ENCODE peak calls at places on chromosomes 12 and 14, in five cellular contexts. H is mesendoderm, S is SHP77, N is lung microvascular endothelial cell, A is EH. V is an unnamed sample.

GRCh38 chr12:40693503-40693863 is 1.2 kb downstream of the CNTN1 start:
- DNase-seq in S (no peak), A (no peak), H (peak), N (no peak), V (no peak)

GRCh38 chr14:104705340-104706047 is 16.1 kb downstream of the INF2 start:
- DNase-seq in N (no peak), S (no peak), H (peak), A (peak), V (no peak)

GRCh38 chr14:40629144-40629543 is 977.5 kb upstream of the LRFN5 start:
- DNase-seq in A (no peak), S (peak), N (no peak), H (no peak), V (no peak)

GRCh38 chr14:99131632-99132271 is 140.2 kb downstream of the BCL11B start:
- DNase-seq in S (no peak), H (no peak), A (no peak), N (no peak), V (no peak)

GRCh38 chr12:56129210-56129691 is 1.2 kb downstream of the ESYT1 start:
- DNase-seq in N (peak), S (peak), A (peak), H (peak), V (no peak)

GRCh38 chr12:47972895-47973294 is 9.5 kb downstream of the TMEM106C start:
- DNase-seq in N (no peak), S (no peak), H (no peak), A (no peak), V (no peak)

GRCh38 chr14:56491299-56492285 is 88.0 kb upstream of the TMEM260 start:
- DNase-seq in H (peak), A (peak), N (peak), S (peak), V (no peak)

GRCh38 chr12:122686538-122686937 is 16.6 kb downstream of the HCAR2 start:
- DNase-seq in N (no peak), A (no peak), H (no peak), S (no peak), V (no peak)

GRCh38 chr12:91928501-91928900 is 217.1 kb downstream of the BTG1 start:
- DNase-seq in A (no peak), N (no peak), S (no peak), H (no peak), V (no peak)

GRCh38 chr14:51261151-51261550 is 21.1 kb downstream of the TMX1 start:
- DNase-seq in A (no peak), N (no peak), H (no peak), S (no peak), V (no peak)

GRCh38 chr12:90098132-90098779 is 389.6 kb upstream of the ATP2B1 start:
- DNase-seq in H (no peak), N (no peak), A (peak), S (no peak), V (no peak)

GRCh38 chr12:109606261-109607028 is 32.9 kb downstream of the MVK start:
- DNase-seq in A (no peak), H (peak), N (peak), S (peak), V (no peak)

GRCh38 chr14:100581228-100582145 is 5.7 kb downstream of the BEGAIN start:
- DNase-seq in A (no peak), H (no peak), S (no peak), N (no peak), V (no peak)

GRCh38 chr12:1925125-1925963 is 6.9 kb upstream of the CACNA2D4 start:
- DNase-seq in A (no peak), H (no peak), S (no peak), N (no peak), V (no peak)

GRCh38 chr12:105820407-105821140 is 318.2 kb downstream of the NUAK1 start:
- DNase-seq in A (peak), H (no peak), N (no peak), S (no peak), V (peak)

GRCh38 chr12:104520242-104520900 is 63.6 kb downstream of the CHST11 start:
- DNase-seq in A (no peak), H (peak), N (no peak), S (no peak), V (no peak)

GRCh38 chr12:49489720-49490119 is 49.1 kb upstream of the KCNH3 start:
- DNase-seq in N (no peak), A (peak), S (no peak), H (no peak), V (peak)

GRCh38 chr12:13686243-13686642 is 295.2 kb downstream of the GRIN2B start:
- DNase-seq in S (no peak), H (no peak), N (no peak), A (no peak), V (no peak)

GRCh38 chr12:95605087-95605486 is 53.8 kb upstream of the USP44 start:
- DNase-seq in S (no peak), N (peak), H (peak), A (peak), V (no peak)

GRCh38 chr14:77660754-77661153 is 44.3 kb upstream of the SPTLC2 start:
- DNase-seq in N (no peak), A (no peak), S (no peak), H (no peak), V (no peak)

GRCh38 chr12:56104815-56105476 is 587 bp downstream of the PA2G4 start:
- DNase-seq in S (no peak), N (peak), A (peak), H (peak), V (no peak)

GRCh38 chr14:80638620-80639215 is 302.8 kb downstream of the CEP128 start:
- DNase-seq in S (no peak), H (peak), N (peak), A (peak), V (peak)

GRCh38 chr12:114686421-114687268 is 2.7 kb upstream of the TBX3 start:
- DNase-seq in S (no peak), N (no peak), H (peak), A (peak), V (no peak)

GRCh38 chr14:65560340-65561027 is 148.0 kb downstream of the FUT8 start:
- DNase-seq in S (no peak), H (no peak), A (peak), N (no peak), V (peak)

GRCh38 chr14:65972346-65972745 is 513.8 kb upstream of the CCDC196 start:
- DNase-seq in H (no peak), S (no peak), N (no peak), A (peak), V (no peak)

GRCh38 chr12:108783446-108783845 is 52.1 kb upstream of the CORO1C start:
- DNase-seq in H (no peak), A (no peak), S (no peak), N (no peak), V (no peak)

GRCh38 chr12:59056931-59057330 is 136.6 kb upstream of the LRIG3 start:
- DNase-seq in H (no peak), A (no peak), S (no peak), N (no peak), V (no peak)